ENCODE peak calls at places on chromosome 4, in five cellular contexts. Y, N, S, O and H are unnamed samples.
A peak's percentile ranks its signal among the peaks of the same experiment; 100 is the strongest.

GRCh38 chr4:26032142-26032541 is 118.1 kb downstream of the SMIM20 start:
- DNase-seq in Y (no peak), N (no peak), S (no peak), O (no peak), H (no peak)

GRCh38 chr4:100359433-100359832 is 158.4 kb downstream of the EMCN start:
- DNase-seq in Y (no peak), N (no peak), S (no peak), O (no peak), H (no peak)

GRCh38 chr4:141885112-141885511 is 248.7 kb downstream of the IL15 start:
- DNase-seq in Y (no peak), N (no peak), S (no peak), O (no peak), H (no peak)

GRCh38 chr4:126361287-126361686 is 1046.5 kb downstream of the FAT4 start:
- DNase-seq in Y (no peak), N (no peak), S (no peak), O (no peak), H (no peak)

GRCh38 chr4:61443813-61444510 is 243.8 kb downstream of the ADGRL3 start:
- DNase-seq in Y (no peak), N (no peak), S (no peak), O (no peak), H (no peak)

GRCh38 chr4:126230244-126230643 is 915.5 kb downstream of the FAT4 start:
- DNase-seq in Y (no peak), N (no peak), S (no peak), O (no peak), H (no peak)

GRCh38 chr4:47562297-47562696 is 77.2 kb downstream of the ATP10D start:
- DNase-seq in Y (no peak), N (no peak), S (no peak), O (no peak), H (no peak)

GRCh38 chr4:80913381-80913780 is 117.1 kb upstream of the BMP3 start:
- DNase-seq in Y (no peak), N (no peak), S (no peak), O (no peak), H (no peak)

GRCh38 chr4:2824329-2825183 is 19.1 kb upstream of the ADD1 start:
- DNase-seq in Y (no peak), N (no peak), S (no peak), O (peak; percentile 41), H (no peak)

GRCh38 chr4:69760455-69760854 is at the start of gene SULT1B1:
- DNase-seq in Y (peak; percentile 37), N (no peak), S (no peak), O (peak; percentile 49), H (no peak)

GRCh38 chr4:52693492-52693891 is 34.4 kb upstream of the USP46 start:
- DNase-seq in Y (no peak), N (no peak), S (no peak), O (no peak), H (no peak)

GRCh38 chr4:8110071-8110986 is 48.3 kb downstream of the ABLIM2 start:
- DNase-seq in Y (no peak), N (no peak), S (peak; percentile 26), O (no peak), H (peak; percentile 77)

GRCh38 chr4:106287353-106287969 is 28.5 kb downstream of the TBCK start:
- DNase-seq in Y (no peak), N (no peak), S (no peak), O (no peak), H (no peak)

GRCh38 chr4:21205821-21206531 is 505.7 kb downstream of the PACRGL start:
- DNase-seq in Y (no peak), N (no peak), S (no peak), O (no peak), H (no peak)

GRCh38 chr4:74394476-74395136 is 29.7 kb downstream of the EREG start:
- DNase-seq in Y (no peak), N (no peak), S (no peak), O (no peak), H (no peak)

DNA sequence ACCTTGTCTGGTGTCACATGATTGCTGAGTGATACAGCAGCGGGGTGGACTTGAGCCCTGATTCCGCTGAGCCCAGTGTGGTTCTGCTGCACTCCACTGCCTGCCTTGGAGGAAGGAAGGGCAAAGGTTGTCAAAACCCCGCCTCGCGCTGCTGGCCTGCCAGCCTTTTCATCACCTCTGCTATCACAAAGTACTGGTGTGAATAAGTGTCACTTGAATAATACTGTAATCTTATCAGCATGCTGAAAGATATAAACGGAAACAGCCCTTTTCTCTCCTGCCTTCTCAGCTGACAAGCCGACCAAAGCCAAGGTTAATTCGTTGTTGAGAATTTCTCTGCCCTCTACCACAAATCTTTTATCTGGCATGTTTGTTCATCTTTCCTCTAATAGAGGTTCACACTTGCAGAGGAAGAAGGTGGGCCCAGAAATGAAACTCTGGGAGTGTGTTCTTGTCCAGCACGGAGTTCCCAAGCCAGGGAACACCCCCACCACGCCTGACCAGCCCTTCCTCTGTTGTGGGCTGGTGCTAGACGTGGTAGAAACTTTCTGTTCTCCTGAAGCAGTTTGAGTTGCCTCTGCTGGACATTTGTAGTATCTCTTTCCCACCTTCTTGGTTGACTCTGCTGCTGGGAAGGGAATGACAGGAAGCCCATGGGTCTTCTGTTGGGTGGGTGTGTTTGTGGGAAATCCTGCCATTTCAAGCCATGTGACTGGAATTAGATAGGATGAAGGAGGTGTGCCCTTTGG is 21.5 kb downstream of the FHDC1 start:
- DNase-seq in Y (no peak), N (no peak), S (no peak), O (peak; percentile 69), H (no peak)
- H3K27me3 ChIP-seq in Y (no peaks in the 10 kb centered on the region), N (no peaks in the 10 kb centered on the region), S (no peaks in the 10 kb centered on the region), O (no peaks in the 10 kb centered on the region), H (no peaks in the 10 kb centered on the region)

GRCh38 chr4:84378277-84378838 is 120.7 kb downstream of the NKX6-1 start:
- DNase-seq in Y (no peak), N (no peak), S (no peak), O (no peak), H (no peak)

GRCh38 chr4:84381759-84382158 is 117.3 kb downstream of the NKX6-1 start:
- DNase-seq in Y (no peak), N (no peak), S (no peak), O (no peak), H (no peak)

GRCh38 chr4:84384801-84385582 is 114.1 kb downstream of the NKX6-1 start:
- DNase-seq in Y (no peak), N (no peak), S (no peak), O (no peak), H (no peak)

GRCh38 chr4:84378983-84379382 is 120.1 kb downstream of the NKX6-1 start:
- DNase-seq in Y (no peak), N (no peak), S (no peak), O (no peak), H (peak; percentile 41)

GRCh38 chr4:84379881-84380618 is 119.0 kb downstream of the NKX6-1 start:
- DNase-seq in Y (no peak), N (no peak), S (no peak), O (no peak), H (no peak)
- H3K4me1 ChIP-seq in Y (no peaks in the 10 kb centered on the region), N (no peaks in the 10 kb centered on the region), S (peaks cover 19% of the 10 kb centered on the region), O (no peaks in the 10 kb centered on the region), H (peaks cover 6% of the 10 kb centered on the region)

GRCh38 chr4:183011213-183011907 is 87.7 kb upstream of the WWC2 start:
- DNase-seq in Y (no peak), N (no peak), S (no peak), O (no peak), H (no peak)

GRCh38 chr4:183017962-183018361 is 81.1 kb upstream of the WWC2 start:
- DNase-seq in Y (no peak), N (no peak), S (no peak), O (no peak), H (no peak)

GRCh38 chr4:183008492-183008891 is 90.6 kb upstream of the WWC2 start:
- DNase-seq in Y (no peak), N (no peak), S (no peak), O (no peak), H (no peak)

GRCh38 chr4:183014361-183015084 is 84.5 kb upstream of the WWC2 start:
- DNase-seq in Y (no peak), N (no peak), S (no peak), O (no peak), H (no peak)

GRCh38 chr4:183012862-183013855 is 85.9 kb upstream of the WWC2 start:
- DNase-seq in Y (no peak), N (no peak), S (peak; percentile 23), O (no peak), H (no peak)
- H3K27me3 ChIP-seq in Y (no peaks in the 10 kb centered on the region), N (no peaks in the 10 kb centered on the region), S (no peaks in the 10 kb centered on the region), O (no peaks in the 10 kb centered on the region), H (no peaks in the 10 kb centered on the region)

DNA sequence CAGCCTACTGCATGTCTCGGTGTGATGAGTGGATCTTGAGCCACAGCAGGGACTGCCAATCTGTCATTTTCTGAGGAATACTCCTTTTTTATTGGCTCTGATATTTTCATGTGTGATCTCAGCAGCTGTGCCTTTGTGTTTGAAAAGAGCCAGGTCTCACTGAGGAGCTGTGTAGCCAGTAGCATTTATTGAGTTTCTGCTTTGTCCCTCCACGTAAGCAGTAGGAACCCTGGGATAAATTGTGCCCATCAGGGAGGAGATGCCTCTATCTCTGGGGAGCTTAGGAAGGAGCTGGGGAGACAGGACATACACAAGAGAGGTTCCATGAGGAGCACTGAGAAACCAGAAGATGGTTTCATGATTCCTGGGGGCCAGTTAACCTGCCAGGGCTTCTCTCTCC is 18.8 kb upstream of the TRIM2 start:
- DNase-seq in Y (no peak), N (no peak), S (no peak), O (no peak), H (no peak)
- H3K4me1 ChIP-seq in Y (no peaks in the 10 kb centered on the region), N (no peaks in the 10 kb centered on the region), S (peaks cover 4% of the 10 kb centered on the region), O (no peaks in the 10 kb centered on the region), H (peaks cover 5% of the 10 kb centered on the region)

GRCh38 chr4:122827899-122828601 is 1.4 kb downstream of the FGF2 start:
- DNase-seq in Y (peak; percentile 25), N (no peak), S (peak; percentile 58), O (no peak), H (peak; percentile 77)

GRCh38 chr4:122827258-122827887 is 742 bp downstream of the FGF2 start:
- DNase-seq in Y (peak; percentile 9), N (no peak), S (peak; percentile 23), O (no peak), H (no peak)

GRCh38 chr4:122826596-122827257 is at the start of gene FGF2:
- DNase-seq in Y (peak; percentile 7), N (peak; percentile 48), S (peak; percentile 78), O (peak; percentile 56), H (peak; percentile 33)

GRCh38 chr4:122824616-122825015 is 2.0 kb upstream of the FGF2 start:
- DNase-seq in Y (no peak), N (no peak), S (no peak), O (no peak), H (no peak)

GRCh38 chr4:122826000-122826595 is 533 bp upstream of the FGF2 start:
- DNase-seq in Y (no peak), N (no peak), S (no peak), O (no peak), H (no peak)
- H3K27me3 ChIP-seq in Y (peaks cover 30% of the 10 kb centered on the region), N (no peaks in the 10 kb centered on the region), S (no peaks in the 10 kb centered on the region), O (peaks cover 19% of the 10 kb centered on the region), H (no peaks in the 10 kb centered on the region)

DNA sequence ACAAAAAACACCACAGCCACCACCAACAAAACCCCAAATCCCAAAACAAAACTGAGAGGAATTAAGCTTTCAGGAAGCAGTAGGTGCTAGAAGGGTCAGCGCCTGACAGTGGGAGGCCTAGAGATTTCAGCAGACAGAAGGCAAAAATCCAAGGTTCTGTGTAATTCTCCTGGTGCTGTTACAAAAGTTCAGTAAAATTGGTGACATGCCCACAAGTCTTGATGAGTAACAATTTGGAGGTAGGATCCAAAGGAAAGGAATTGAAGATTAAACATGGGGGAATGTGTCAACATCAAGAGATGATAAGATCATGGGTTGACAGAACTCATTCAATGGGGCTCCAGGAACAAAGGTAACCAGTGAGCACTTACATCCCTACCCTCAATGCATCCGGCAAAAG is 653.8 kb upstream of the CPEB2 start:
- DNase-seq in Y (no peak), N (no peak), S (no peak), O (no peak), H (no peak)
- H3K4me1 ChIP-seq in Y (no peaks in the 10 kb centered on the region), N (peaks cover 4% of the 10 kb centered on the region), S (no peaks in the 10 kb centered on the region), O (no peaks in the 10 kb centered on the region), H (no peaks in the 10 kb centered on the region)